ENCODE peak calls at places on chromosomes 5 and 9, in five cellular contexts. I, M, B, R and A are unnamed samples.

GRCh38 chr9:82583524-82583923 is 479.4 kb downstream of the RASEF start:
- DNase-seq in M (no peak), R (no peak), I (no peak), B (no peak), A (no peak)

GRCh38 chr5:6611561-6612256 is 21.1 kb downstream of the NSUN2 start:
- DNase-seq in I (no peak), M (no peak), B (no peak), R (no peak), A (no peak)

GRCh38 chr9:71769175-71770165 is 1.2 kb upstream of the CEMIP2 start:
- DNase-seq in B (peak), R (peak), I (peak), M (peak), A (no peak)

GRCh38 chr5:134592141-134592746 is 40.4 kb downstream of the SAR1B start:
- DNase-seq in B (no peak), M (no peak), R (no peak), I (no peak), A (no peak)

GRCh38 chr5:76402251-76402879 is 720 bp upstream of the IQGAP2 start:
- DNase-seq in R (no peak), I (peak), B (peak), M (peak), A (no peak)

GRCh38 chr5:172956228-172956627 is 3.0 kb upstream of the RPL26L1 start:
- DNase-seq in R (no peak), B (no peak), I (no peak), M (no peak), A (no peak)

GRCh38 chr5:134111741-134112647 is 2.5 kb upstream of the TCF7 start:
- DNase-seq in R (no peak), I (no peak), M (no peak), B (no peak), A (no peak)

GRCh38 chr5:38316544-38317224 is 58.3 kb downstream of the EGFLAM start:
- DNase-seq in M (no peak), R (no peak), I (no peak), B (no peak), A (peak)

GRCh38 chr5:54146390-54146789 is 164.0 kb downstream of the ARL15 start:
- DNase-seq in B (no peak), I (no peak), R (no peak), M (no peak), A (no peak)

GRCh38 chr5:176810084-176810597 is at the start of gene UNC5A:
- DNase-seq in R (no peak), M (peak), I (no peak), B (peak), A (no peak)

GRCh38 chr5:171764265-171764664 is 21.4 kb upstream of the SMIM23 start:
- DNase-seq in I (no peak), M (no peak), R (no peak), B (no peak), A (no peak)

GRCh38 chr5:126354012-126354856 is 69.0 kb upstream of the GRAMD2B start:
- DNase-seq in M (no peak), B (no peak), I (no peak), R (no peak), A (peak)

GRCh38 chr5:112983307-112983811 is 6.8 kb downstream of the DCP2 start:
- DNase-seq in I (no peak), M (no peak), B (no peak), R (no peak), A (no peak)

GRCh38 chr9:130453487-130453886 is 8.7 kb downstream of the ASS1 start:
- DNase-seq in I (no peak), R (no peak), B (no peak), M (no peak), A (no peak)

GRCh38 chr5:67377651-67378050 is 181.1 kb upstream of the CD180 start:
- DNase-seq in B (no peak), I (no peak), R (no peak), M (no peak), A (no peak)

GRCh38 chr5:52449506-52449905 is 338.2 kb upstream of the ITGA1 start:
- DNase-seq in R (no peak), I (no peak), B (no peak), M (no peak), A (no peak)

GRCh38 chr5:8906303-8906967 is 639.4 kb downstream of the SEMA5A start:
- DNase-seq in R (no peak), B (no peak), I (no peak), M (no peak), A (no peak)

GRCh38 chr5:111127453-111128195 is 35.5 kb downstream of the WDR36 start:
- DNase-seq in R (no peak), I (no peak), B (no peak), M (no peak), A (no peak)

GRCh38 chr5:96321371-96321770 is 111.7 kb downstream of the PCSK1 start:
- DNase-seq in R (no peak), M (no peak), B (no peak), I (no peak), A (peak)